ENCODE peak calls at places on chromosomes 3 and 15, in seven cellular contexts. L is naive B cell; Q is mucosa of descending colon; W is amygdala; Z is HT-29; J is activated CD4-positive, alpha-beta memory T cell treated with anti-CD3 and anti-CD28 coated beads, Interleukin-2, amount 10 ng/mL, durations not matched to agents 7 days and 5 days; B is kidney tubule cell. N is an unnamed sample.

GRCh38 chr3:21876742-21877141 is 125.7 kb upstream of the ZNF385D start:
- DNase-seq in L (no peak), Q (no peak), W (no peak), Z (no peak), J (no peak), B (no peak), N (no peak)

GRCh38 chr3:105805402-105805801 is 63.4 kb downstream of the CBLB start:
- DNase-seq in L (no peak), Q (no peak), W (no peak), Z (no peak), J (no peak), B (no peak), N (no peak)

GRCh38 chr3:167187211-167187610 is 192.9 kb downstream of the ZBBX start:
- DNase-seq in L (no peak), Q (no peak), W (no peak), Z (no peak), J (no peak), B (no peak), N (no peak)

GRCh38 chr15:73560501-73561117 is 72.6 kb downstream of the NPTN start:
- DNase-seq in L (peak), Q (no peak), W (no peak), Z (peak), J (no peak), B (peak), N (peak)

GRCh38 chr3:149701206-149701976 is 43.6 kb upstream of the WWTR1 start:
- DNase-seq in L (no peak), Q (no peak), W (no peak), Z (no peak), J (peak), B (no peak), N (peak)

GRCh38 chr3:43736558-43736995 is 45.8 kb downstream of the ABHD5 start:
- DNase-seq in L (no peak), Q (no peak), W (no peak), Z (peak), J (no peak), B (no peak), N (no peak)

GRCh38 chr3:181311186-181311585 is 321.6 kb upstream of the DNAJC19 start:
- DNase-seq in L (no peak), Q (no peak), W (no peak), Z (no peak), J (no peak), B (no peak), N (no peak)

GRCh38 chr3:2898591-2899353 is 211.4 kb downstream of the IL5RA start:
- DNase-seq in L (no peak), Q (no peak), W (no peak), Z (no peak), J (no peak), B (peak), N (no peak)

GRCh38 chr15:67130673-67131601 is 65.5 kb downstream of the SMAD3 start:
- DNase-seq in L (no peak), Q (no peak), W (no peak), Z (no peak), J (no peak), B (peak), N (peak)

GRCh38 chr3:12729313-12729676 is 29.8 kb downstream of the TMEM40 start:
- DNase-seq in L (no peak), Q (no peak), W (no peak), Z (no peak), J (no peak), B (no peak), N (no peak)

GRCh38 chr15:75058127-75058905 is 34.9 kb downstream of the PPCDC start:
- DNase-seq in L (no peak), Q (no peak), W (no peak), Z (no peak), J (peak), B (peak), N (no peak)

GRCh38 chr3:177574232-177574856 is 377.1 kb upstream of the TBL1XR1 start:
- DNase-seq in L (no peak), Q (peak), W (no peak), Z (peak), J (no peak), B (peak), N (peak)

GRCh38 chr3:31448035-31448881 is 84.5 kb upstream of the STT3B start:
- DNase-seq in L (no peak), Q (peak), W (no peak), Z (peak), J (peak), B (peak), N (no peak)

GRCh38 chr15:68379058-68379758 is 52.8 kb downstream of the ITGA11 start:
- DNase-seq in L (no peak), Q (no peak), W (no peak), Z (no peak), J (no peak), B (no peak), N (no peak)

GRCh38 chr15:29103825-29104565 is 165.6 kb downstream of the NSMCE3 start:
- DNase-seq in L (no peak), Q (peak), W (peak), Z (peak), J (peak), B (peak), N (peak)

GRCh38 chr15:52735231-52736089 is 54.7 kb downstream of the ONECUT1 start:
- DNase-seq in L (peak), Q (no peak), W (peak), Z (peak), J (peak), B (peak), N (peak)

GRCh38 chr3:46847744-46848143 is 15.5 kb downstream of the MYL3 start:
- DNase-seq in L (no peak), Q (peak), W (no peak), Z (no peak), J (no peak), B (no peak), N (no peak)

GRCh38 chr3:10945683-10946287 is 46.8 kb upstream of the SLC6A1 start:
- DNase-seq in L (peak), Q (peak), W (peak), Z (peak), J (peak), B (peak), N (peak)

GRCh38 chr3:70832811-70833509 is 520.5 kb upstream of the MDFIC2 start:
- DNase-seq in L (no peak), Q (no peak), W (no peak), Z (no peak), J (no peak), B (peak), N (peak)

GRCh38 chr15:90291679-90292356 is 26.3 kb downstream of the NGRN start:
- DNase-seq in L (no peak), Q (no peak), W (no peak), Z (peak), J (peak), B (peak), N (no peak)

GRCh38 chr15:58043192-58043903 is 22.2 kb downstream of the ALDH1A2 start:
- DNase-seq in L (no peak), Q (peak), W (no peak), Z (peak), J (peak), B (peak), N (peak)

GRCh38 chr15:77081971-77082370 is 11.1 kb upstream of the TSPAN3 start:
- DNase-seq in L (no peak), Q (no peak), W (no peak), Z (no peak), J (no peak), B (no peak), N (no peak)

GRCh38 chr3:51937014-51937413 is 4.7 kb downstream of the RRP9 start:
- DNase-seq in L (no peak), Q (no peak), W (no peak), Z (no peak), J (peak), B (no peak), N (no peak)

GRCh38 chr15:62071711-62072308 is 5.0 kb downstream of the C2CD4A start:
- DNase-seq in L (peak), Q (no peak), W (no peak), Z (peak), J (no peak), B (peak), N (peak)

GRCh38 chr3:127072971-127073851 is 90.3 kb downstream of the PLXNA1 start:
- DNase-seq in L (no peak), Q (no peak), W (no peak), Z (no peak), J (no peak), B (no peak), N (no peak)

GRCh38 chr3:115615001-115615447 is 8.3 kb upstream of the GAP43 start:
- DNase-seq in L (no peak), Q (no peak), W (no peak), Z (peak), J (no peak), B (peak), N (no peak)

GRCh38 chr3:30607032-30607833 is 832 bp downstream of the TGFBR2 start:
- DNase-seq in L (peak), Q (peak), W (no peak), Z (peak), J (peak), B (peak), N (no peak)

GRCh38 chr3:45773714-45774449 is 22.5 kb downstream of the SLC6A20 start:
- DNase-seq in L (no peak), Q (no peak), W (no peak), Z (peak), J (no peak), B (no peak), N (no peak)

GRCh38 chr3:151552589-151552988 is 91.7 kb upstream of the IGSF10 start:
- DNase-seq in L (no peak), Q (no peak), W (no peak), Z (no peak), J (no peak), B (no peak), N (no peak)

GRCh38 chr3:50674349-50675178 is at the start of gene DOCK3:
- DNase-seq in L (peak), Q (peak), W (peak), Z (no peak), J (peak), B (peak), N (peak)

N was measured in AG10803.